ENCODE peak calls at places on chromosomes 1 and 21, in five cellular contexts. O is GM23248, N is MM.1S, V is HCT116, Z is PC-3. W is an unnamed sample.

GRCh38 chr1:229452956-229453801 is 19.3 kb upstream of the ACTA1 start:
- DNase-seq in V (peak; percentile 4), Z (peak; percentile 52), N (peak; percentile 71), O (peak; percentile 25), W (no peak)

GRCh38 chr21:45401054-45401518 is 3.9 kb upstream of the COL18A1 start:
- DNase-seq in V (no peak), N (no peak), O (peak; percentile 40), Z (no peak), W (no peak)

GRCh38 chr1:29540801-29541357 is 304.6 kb downstream of the PTPRU start:
- DNase-seq in O (no peak), Z (no peak), V (no peak), N (no peak), W (no peak)

GRCh38 chr21:36517366-36518075 is 37.6 kb upstream of the CLDN14 start:
- DNase-seq in V (no peak), N (no peak), O (no peak), Z (no peak), W (peak; percentile 23)

GRCh38 chr1:94994805-94995204 is 67.9 kb upstream of the CNN3 start:
- DNase-seq in Z (no peak), N (no peak), V (no peak), O (no peak), W (no peak)

GRCh38 chr21:46605759-46606426 is 1.0 kb upstream of the S100B start:
- DNase-seq in V (no peak), Z (no peak), N (no peak), O (no peak), W (peak; percentile 50)

GRCh38 chr1:3454811-3455618 is 550 bp downstream of the ARHGEF16 start:
- DNase-seq in Z (peak; percentile 43), O (no peak), V (no peak), N (no peak), W (no peak)

GRCh38 chr1:227766653-227767277 is 31.5 kb downstream of the SNAP47 start:
- DNase-seq in O (no peak), V (no peak), Z (no peak), N (no peak), W (no peak)

GRCh38 chr1:204211021-204211420 is 2.8 kb downstream of the GOLT1A start:
- DNase-seq in O (no peak), Z (no peak), V (no peak), N (no peak), W (no peak)

GRCh38 chr1:43454270-43455011 is 710 bp upstream of the HYI start:
- DNase-seq in O (peak; percentile 92), V (peak; percentile 56), Z (peak; percentile 93), N (peak; percentile 94), W (peak; percentile 62)

GRCh38 chr1:23555949-23556640 is 3.2 kb downstream of the ID3 start:
- DNase-seq in N (no peak), O (peak; percentile 90), Z (peak; percentile 72), V (peak; percentile 67), W (peak; percentile 61)

GRCh38 chr1:94543893-94544635 is 2.5 kb upstream of the F3 start:
- DNase-seq in V (no peak), O (peak; percentile 84), Z (peak; percentile 6), N (no peak), W (no peak)

GRCh38 chr1:65175171-65176070 is 27.4 kb downstream of the AK4 start:
- DNase-seq in O (no peak), N (no peak), V (no peak), Z (no peak), W (no peak)

GRCh38 chr1:209587778-209588177 is 4.3 kb downstream of the CAMK1G start:
- DNase-seq in O (peak; percentile 55), N (no peak), Z (peak; percentile 93), V (no peak), W (no peak)

GRCh38 chr1:46810596-46810995 is 11.8 kb downstream of the CYP4B1 start:
- DNase-seq in N (no peak), Z (no peak), V (no peak), O (no peak), W (no peak)

DNA sequence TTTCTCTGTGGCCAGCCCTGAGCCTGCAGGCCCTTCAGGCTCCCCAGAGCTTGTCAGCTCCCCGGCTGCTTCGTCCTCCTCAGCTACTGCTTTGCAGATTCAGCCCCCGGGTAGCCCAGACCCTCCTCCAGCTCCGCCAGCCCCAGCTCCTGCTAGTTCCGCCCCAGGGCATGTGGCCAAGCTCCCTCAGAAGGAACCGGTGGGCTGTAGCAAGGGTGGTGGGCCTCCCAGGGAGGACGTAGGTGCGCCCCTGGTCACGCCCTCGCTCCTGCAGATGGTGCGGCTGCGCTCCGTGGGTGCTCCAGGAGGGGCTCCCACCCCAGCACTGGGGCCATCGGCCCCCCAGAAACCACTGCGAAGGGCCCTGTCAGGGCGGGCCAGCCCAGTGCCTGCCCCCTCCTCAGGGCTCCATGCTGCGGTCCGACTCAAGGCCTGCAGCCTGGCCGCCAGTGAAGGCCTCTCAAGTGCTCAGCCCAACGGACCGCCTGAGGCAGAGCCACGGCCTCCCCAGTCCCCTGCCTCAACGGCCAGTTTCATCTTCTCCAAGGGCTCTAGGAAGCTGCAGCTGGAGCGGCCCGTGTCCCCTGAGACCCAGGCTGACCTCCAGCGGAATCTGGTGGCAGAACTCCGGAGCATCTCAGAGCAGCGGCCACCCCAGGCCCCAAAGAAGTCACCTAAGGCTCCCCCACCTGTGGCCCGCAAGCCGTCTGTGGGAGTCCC is 45.4 kb downstream of the YARS1 start:
- DNase-seq in Z (no peak), O (no peak), N (no peak), V (no peak), W (no peak)
- H3K9ac ChIP-seq in Z (no peak overlapping the region), O (no peak overlapping the region), N (no peak overlapping the region), V (no peak overlapping the region), W (peak overlapping the region; percentile 33)

DNA sequence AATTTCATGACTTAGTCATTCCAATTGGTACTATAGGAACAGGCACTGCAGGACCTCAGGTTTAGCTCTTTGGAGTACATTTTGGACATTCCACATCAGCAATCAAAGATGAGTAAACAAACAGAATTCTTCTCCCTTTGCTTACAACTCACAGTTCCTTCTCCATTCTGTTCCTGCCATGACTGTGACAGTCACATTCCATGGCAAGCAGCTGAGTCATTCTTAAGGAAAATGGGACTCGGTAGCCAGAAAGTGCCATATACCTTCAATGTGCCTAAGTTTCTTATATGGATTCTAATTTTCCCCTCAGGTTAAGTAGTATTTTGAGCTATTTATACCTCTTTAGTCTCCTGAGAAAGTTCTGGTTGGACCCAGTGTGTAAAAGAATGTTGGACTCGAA is 25.6 kb downstream of the CRCT1 start:
- DNase-seq in Z (no peak), V (no peak), N (no peak), O (no peak), W (no peak)
- H3K9me2 ChIP-seq in Z (no peaks in the 10 kb centered on the region), V (no peaks in the 10 kb centered on the region), N (no peaks in the 10 kb centered on the region), O (no peaks in the 10 kb centered on the region), W (no peaks in the 10 kb centered on the region)

DNA sequence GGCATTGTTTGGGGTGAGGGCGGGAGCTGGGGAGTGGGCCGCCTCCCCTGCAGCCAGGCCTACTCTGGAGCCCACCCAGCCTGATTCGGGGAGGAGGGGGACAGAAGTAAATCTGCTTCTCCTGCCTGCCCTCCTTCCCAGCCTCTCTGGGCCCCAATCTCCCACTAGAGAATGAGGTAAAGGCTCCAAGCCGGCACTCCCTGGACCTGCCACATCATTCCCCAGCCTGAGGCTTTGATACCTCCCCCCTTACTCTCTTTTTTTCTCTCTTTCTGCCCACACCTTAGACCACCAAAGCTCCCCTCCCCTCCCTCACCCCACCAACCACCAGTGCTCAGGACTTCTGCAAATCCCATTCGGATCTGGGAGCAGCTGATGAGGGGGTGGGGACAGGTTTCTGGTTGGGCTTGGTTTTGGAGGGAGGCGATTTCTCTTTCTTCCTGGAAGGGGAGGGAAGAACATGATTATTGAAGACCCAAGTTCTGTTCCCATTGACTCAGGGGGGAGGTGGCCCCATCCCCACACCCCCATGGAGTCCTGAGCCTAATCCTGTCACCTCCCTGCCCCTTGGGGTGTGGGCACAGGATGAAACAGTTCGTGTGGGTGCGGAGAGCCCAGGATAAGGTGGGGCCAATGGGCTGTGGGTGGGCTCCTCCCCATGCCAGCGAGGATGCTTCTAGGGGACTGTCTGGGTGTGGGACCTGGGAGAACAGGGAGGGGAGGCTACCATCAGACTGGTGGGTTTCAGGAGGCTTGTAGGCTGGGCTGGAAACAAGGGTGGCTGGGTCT is 1.3 kb downstream of the MAP7D1 start:
- DNase-seq in Z (peak; percentile 18), V (no peak), N (no peak), O (peak; percentile 64), W (no peak)
- H4K20me1 ChIP-seq in Z (peaks cover 17% of the 10 kb centered on the region), V (no peaks in the 10 kb centered on the region), N (no peaks in the 10 kb centered on the region), O (peaks cover 5% of the 10 kb centered on the region), W (peaks cover 18% of the 10 kb centered on the region)

DNA sequence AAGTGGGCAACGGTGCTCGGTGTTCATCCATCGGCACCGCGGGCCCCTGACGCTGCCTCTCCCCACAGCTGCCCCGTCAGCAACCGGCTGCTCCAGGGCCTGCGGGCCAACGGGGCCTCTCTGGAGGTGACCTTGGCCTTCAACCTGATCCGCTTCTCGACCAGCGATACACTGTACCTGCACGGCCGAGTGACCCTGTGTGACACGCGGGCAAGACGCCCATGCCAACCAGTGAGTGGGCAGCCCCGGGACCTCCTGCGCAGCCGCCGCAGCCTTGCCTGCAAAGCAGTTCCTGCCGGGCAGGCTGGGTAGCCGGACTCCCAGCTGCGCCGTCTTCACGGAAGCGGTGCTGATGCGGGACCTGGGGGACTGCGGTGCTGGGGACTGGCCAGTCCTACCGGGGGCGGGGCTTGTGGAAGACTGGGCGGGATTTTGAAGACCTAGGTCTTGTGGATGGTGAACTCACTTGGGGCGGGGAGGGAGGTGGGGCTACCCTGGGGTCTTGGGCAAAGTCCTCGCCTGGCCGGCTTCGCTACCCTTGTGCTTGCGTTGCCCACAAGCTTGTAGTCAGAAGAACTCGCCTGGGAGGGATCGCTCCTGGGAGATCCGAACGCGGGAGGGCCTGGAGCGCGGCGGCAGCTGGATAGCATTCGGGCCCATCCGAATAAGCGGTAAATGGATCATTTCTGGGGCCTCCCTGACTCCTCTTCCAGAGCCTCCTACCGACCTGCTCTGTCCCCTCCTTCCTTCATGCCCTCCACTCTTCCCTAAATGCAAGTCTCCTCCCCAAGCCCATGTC is 8.8 kb upstream of the CEP85 start:
- DNase-seq in Z (no peak), O (peak; percentile 47), N (no peak), V (no peak), W (no peak)
- H3K9ac ChIP-seq in Z (no peak overlapping the region), O (no peak overlapping the region), N (no peak overlapping the region), V (no peak overlapping the region), W (no peak overlapping the region)

GRCh38 chr1:114043046-114043445 is 63.8 kb downstream of the OLFML3 start:
- DNase-seq in Z (no peak), O (no peak), N (no peak), V (no peak), W (no peak)
- H3K9me2 ChIP-seq in Z (no peaks in the 10 kb centered on the region), O (no peaks in the 10 kb centered on the region), N (no peaks in the 10 kb centered on the region), V (no peaks in the 10 kb centered on the region), W (no peaks in the 10 kb centered on the region)

GRCh38 chr1:22115281-22115680 is 27.6 kb downstream of the WNT4 start:
- DNase-seq in Z (no peak), O (no peak), V (no peak), N (no peak), W (no peak)
- H4K20me1 ChIP-seq in Z (no peaks in the 10 kb centered on the region), O (peaks cover 16% of the 10 kb centered on the region), V (no peaks in the 10 kb centered on the region), N (peaks cover 4% of the 10 kb centered on the region), W (peaks cover 34% of the 10 kb centered on the region)

DNA sequence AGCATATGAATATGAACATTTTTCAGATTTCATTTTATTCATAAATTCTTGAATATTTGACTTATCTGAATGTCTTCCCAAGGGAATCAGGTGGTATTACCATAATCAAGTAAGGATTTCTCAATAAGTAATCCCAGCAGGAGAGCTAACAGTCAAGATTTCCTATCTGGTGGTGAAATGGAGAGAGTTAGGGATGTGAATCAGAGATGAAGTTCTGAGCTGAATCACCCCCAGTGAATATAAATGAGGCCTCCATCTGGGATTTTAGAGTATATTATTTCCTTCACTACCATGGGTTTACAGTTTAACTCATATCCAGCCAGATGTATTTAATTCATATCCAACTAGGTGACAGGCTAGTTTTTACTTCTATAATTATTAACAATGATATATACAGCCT is 61.5 kb upstream of the RGS2 start:
- DNase-seq in O (peak; percentile 79), V (no peak), Z (no peak), N (no peak), W (no peak)
- H3K9ac ChIP-seq in O (no peak overlapping the region), V (no peak overlapping the region), Z (no peak overlapping the region), N (no peak overlapping the region), W (no peak overlapping the region)